ENCODE peak calls at places on chromosomes 16 and 17, in seven cellular contexts. One of them, this sample, is unnamed.

GRCh38 chr17:62670202-62670821 is 42.8 kb downstream of the MRC2 start:
- DNase-seq in Calu3: no peak
- DNase-seq in cardiac muscle cell: peak
- DNase-seq in omental fat pad: no peak
- DNase-seq in CD8-positive, alpha-beta T cell: no peak
- DNase-seq in endothelial cell of umbilical vein: no peak
- DNase-seq in progenitor cell of endocrine pancreas: no peak
- DNase-seq in this sample: peak

GRCh38 chr17:4448197-4448980 is 14.6 kb downstream of the SPNS3 start:
- DNase-seq in Calu3: no peak
- DNase-seq in cardiac muscle cell: no peak
- DNase-seq in omental fat pad: no peak
- DNase-seq in CD8-positive, alpha-beta T cell: no peak
- DNase-seq in endothelial cell of umbilical vein: no peak
- DNase-seq in progenitor cell of endocrine pancreas: no peak
- DNase-seq in this sample: no peak

GRCh38 chr16:15553313-15554088 is 89.5 kb downstream of the MARF1 start:
- DNase-seq in Calu3: no peak
- DNase-seq in cardiac muscle cell: no peak
- DNase-seq in omental fat pad: no peak
- DNase-seq in CD8-positive, alpha-beta T cell: no peak
- DNase-seq in endothelial cell of umbilical vein: no peak
- DNase-seq in progenitor cell of endocrine pancreas: no peak
- DNase-seq in this sample: no peak

GRCh38 chr16:88783391-88784073 is 1.5 kb downstream of the PIEZO1 start:
- DNase-seq in Calu3: no peak
- DNase-seq in cardiac muscle cell: no peak
- DNase-seq in omental fat pad: no peak
- DNase-seq in CD8-positive, alpha-beta T cell: no peak
- DNase-seq in endothelial cell of umbilical vein: peak
- DNase-seq in progenitor cell of endocrine pancreas: no peak
- DNase-seq in this sample: no peak

GRCh38 chr17:45924332-45924820 is 30.0 kb downstream of the MAPT start:
- DNase-seq in Calu3: no peak
- DNase-seq in cardiac muscle cell: no peak
- DNase-seq in omental fat pad: no peak
- DNase-seq in CD8-positive, alpha-beta T cell: no peak
- DNase-seq in endothelial cell of umbilical vein: no peak
- DNase-seq in progenitor cell of endocrine pancreas: no peak
- DNase-seq in this sample: no peak

GRCh38 chr17:17579691-17580090 is 11.8 kb downstream of the PEMT start:
- DNase-seq in Calu3: no peak
- DNase-seq in cardiac muscle cell: no peak
- DNase-seq in omental fat pad: no peak
- DNase-seq in CD8-positive, alpha-beta T cell: no peak
- DNase-seq in endothelial cell of umbilical vein: no peak
- DNase-seq in progenitor cell of endocrine pancreas: no peak
- DNase-seq in this sample: no peak

GRCh38 chr17:31857920-31858646 is 961 bp downstream of the COPRS start:
- DNase-seq in Calu3: no peak
- DNase-seq in cardiac muscle cell: peak
- DNase-seq in omental fat pad: no peak
- DNase-seq in CD8-positive, alpha-beta T cell: no peak
- DNase-seq in endothelial cell of umbilical vein: no peak
- DNase-seq in progenitor cell of endocrine pancreas: no peak
- DNase-seq in this sample: no peak

GRCh38 chr17:75876938-75877751 is 1.2 kb downstream of the TRIM47 start:
- DNase-seq in Calu3: peak
- DNase-seq in cardiac muscle cell: no peak
- DNase-seq in omental fat pad: peak
- DNase-seq in CD8-positive, alpha-beta T cell: no peak
- DNase-seq in endothelial cell of umbilical vein: peak
- DNase-seq in progenitor cell of endocrine pancreas: no peak
- DNase-seq in this sample: peak

GRCh38 chr17:61618950-61619349 is 27.9 kb upstream of the NACA2 start:
- DNase-seq in Calu3: no peak
- DNase-seq in cardiac muscle cell: no peak
- DNase-seq in omental fat pad: no peak
- DNase-seq in CD8-positive, alpha-beta T cell: no peak
- DNase-seq in endothelial cell of umbilical vein: no peak
- DNase-seq in progenitor cell of endocrine pancreas: no peak
- DNase-seq in this sample: no peak

GRCh38 chr16:34743115-34743514 is 1283.7 kb downstream of the TP53TG3F start:
- DNase-seq in Calu3: no peak
- DNase-seq in cardiac muscle cell: no peak
- DNase-seq in omental fat pad: no peak
- DNase-seq in CD8-positive, alpha-beta T cell: no peak
- DNase-seq in endothelial cell of umbilical vein: no peak
- DNase-seq in progenitor cell of endocrine pancreas: no peak
- DNase-seq in this sample: no peak

GRCh38 chr16:55701442-55702319 is 45.9 kb downstream of the SLC6A2 start:
- DNase-seq in Calu3: peak
- DNase-seq in cardiac muscle cell: peak
- DNase-seq in omental fat pad: no peak
- DNase-seq in CD8-positive, alpha-beta T cell: no peak
- DNase-seq in endothelial cell of umbilical vein: peak
- DNase-seq in progenitor cell of endocrine pancreas: peak
- DNase-seq in this sample: peak

GRCh38 chr17:48011405-48012150 is 26.0 kb downstream of the COPZ2 start:
- DNase-seq in Calu3: peak
- DNase-seq in cardiac muscle cell: peak
- DNase-seq in omental fat pad: no peak
- DNase-seq in CD8-positive, alpha-beta T cell: no peak
- DNase-seq in endothelial cell of umbilical vein: peak
- DNase-seq in progenitor cell of endocrine pancreas: no peak
- DNase-seq in this sample: peak

GRCh38 chr17:56548661-56549060 is 44.8 kb upstream of the NOG start:
- DNase-seq in Calu3: no peak
- DNase-seq in cardiac muscle cell: no peak
- DNase-seq in omental fat pad: no peak
- DNase-seq in CD8-positive, alpha-beta T cell: no peak
- DNase-seq in endothelial cell of umbilical vein: no peak
- DNase-seq in progenitor cell of endocrine pancreas: no peak
- DNase-seq in this sample: no peak

GRCh38 chr17:57406131-57406980 is 150.0 kb downstream of the MSI2 start:
- DNase-seq in Calu3: no peak
- DNase-seq in cardiac muscle cell: peak
- DNase-seq in omental fat pad: no peak
- DNase-seq in CD8-positive, alpha-beta T cell: no peak
- DNase-seq in endothelial cell of umbilical vein: no peak
- DNase-seq in progenitor cell of endocrine pancreas: no peak
- DNase-seq in this sample: peak

GRCh38 chr17:45667591-45668171 is 116.4 kb upstream of the CRHR1 start:
- DNase-seq in Calu3: no peak
- DNase-seq in cardiac muscle cell: no peak
- DNase-seq in omental fat pad: no peak
- DNase-seq in CD8-positive, alpha-beta T cell: no peak
- DNase-seq in endothelial cell of umbilical vein: no peak
- DNase-seq in progenitor cell of endocrine pancreas: no peak
- DNase-seq in this sample: no peak

GRCh38 chr17:26774291-26775218 is 519.4 kb upstream of the WSB1 start:
- DNase-seq in Calu3: no peak
- DNase-seq in cardiac muscle cell: no peak
- DNase-seq in omental fat pad: no peak
- DNase-seq in CD8-positive, alpha-beta T cell: no peak
- DNase-seq in endothelial cell of umbilical vein: no peak
- DNase-seq in progenitor cell of endocrine pancreas: no peak
- DNase-seq in this sample: no peak

GRCh38 chr16:1941162-1941923 is 1.7 kb downstream of the MSRB1 start:
- DNase-seq in Calu3: no peak
- DNase-seq in cardiac muscle cell: no peak
- DNase-seq in omental fat pad: no peak
- DNase-seq in CD8-positive, alpha-beta T cell: no peak
- DNase-seq in endothelial cell of umbilical vein: no peak
- DNase-seq in progenitor cell of endocrine pancreas: no peak
- DNase-seq in this sample: peak

GRCh38 chr17:64255764-64256163 is 7.3 kb downstream of the TEX2 start:
- DNase-seq in Calu3: no peak
- DNase-seq in cardiac muscle cell: no peak
- DNase-seq in omental fat pad: no peak
- DNase-seq in CD8-positive, alpha-beta T cell: no peak
- DNase-seq in endothelial cell of umbilical vein: no peak
- DNase-seq in progenitor cell of endocrine pancreas: no peak
- DNase-seq in this sample: no peak

GRCh38 chr17:41910701-41911391 is 7.9 kb downstream of the ACLY start:
- DNase-seq in Calu3: no peak
- DNase-seq in cardiac muscle cell: no peak
- DNase-seq in omental fat pad: no peak
- DNase-seq in CD8-positive, alpha-beta T cell: no peak
- DNase-seq in endothelial cell of umbilical vein: no peak
- DNase-seq in progenitor cell of endocrine pancreas: no peak
- DNase-seq in this sample: no peak

GRCh38 chr17:41915020-41915419 is 3.7 kb downstream of the ACLY start:
- DNase-seq in Calu3: no peak
- DNase-seq in cardiac muscle cell: no peak
- DNase-seq in omental fat pad: no peak
- DNase-seq in CD8-positive, alpha-beta T cell: no peak
- DNase-seq in endothelial cell of umbilical vein: no peak
- DNase-seq in progenitor cell of endocrine pancreas: no peak
- DNase-seq in this sample: no peak

GRCh38 chr17:41914358-41914766 is 4.4 kb downstream of the ACLY start:
- DNase-seq in Calu3: no peak
- DNase-seq in cardiac muscle cell: no peak
- DNase-seq in omental fat pad: no peak
- DNase-seq in CD8-positive, alpha-beta T cell: no peak
- DNase-seq in endothelial cell of umbilical vein: no peak
- DNase-seq in progenitor cell of endocrine pancreas: no peak
- DNase-seq in this sample: peak

GRCh38 chr17:41913798-41914197 is 5.0 kb downstream of the ACLY start:
- DNase-seq in Calu3: no peak
- DNase-seq in cardiac muscle cell: no peak
- DNase-seq in omental fat pad: no peak
- DNase-seq in CD8-positive, alpha-beta T cell: no peak
- DNase-seq in endothelial cell of umbilical vein: no peak
- DNase-seq in progenitor cell of endocrine pancreas: no peak
- DNase-seq in this sample: no peak

DNA sequence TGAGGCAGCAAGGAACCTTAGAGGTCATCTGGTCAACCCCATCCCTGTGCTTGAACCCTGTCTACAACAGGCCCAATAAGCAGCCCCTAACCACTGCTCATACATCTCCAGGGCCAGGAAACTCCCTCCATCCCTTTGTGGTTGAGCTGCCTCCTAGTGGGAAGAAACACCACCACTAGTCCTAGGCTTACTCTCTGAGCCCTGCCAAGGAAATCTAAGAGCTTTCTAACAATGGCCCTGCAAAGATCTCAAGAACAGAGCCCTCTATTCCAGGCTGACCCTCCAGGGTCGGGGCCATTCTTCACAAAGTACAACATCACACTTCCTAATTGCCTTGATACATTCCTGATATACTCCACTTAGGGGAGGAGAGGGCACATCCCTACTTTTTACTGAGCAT is 5.8 kb downstream of the ACLY start:
- DNase-seq in Calu3: no peak
- DNase-seq in cardiac muscle cell: no peak
- DNase-seq in omental fat pad: no peak
- DNase-seq in CD8-positive, alpha-beta T cell: no peak
- DNase-seq in endothelial cell of umbilical vein: no peak
- DNase-seq in progenitor cell of endocrine pancreas: no peak
- DNase-seq in this sample: no peak
- TF ChIP-seq CTCF in Calu3: no peak
- TF ChIP-seq CTCF in cardiac muscle cell: peak
- TF ChIP-seq CTCF in omental fat pad: no peak
- TF ChIP-seq CTCF in CD8-positive, alpha-beta T cell: no peak
- TF ChIP-seq CTCF in endothelial cell of umbilical vein: no peak
- TF ChIP-seq CTCF in progenitor cell of endocrine pancreas: no peak
- TF ChIP-seq CTCF in this sample: no peak

DNA sequence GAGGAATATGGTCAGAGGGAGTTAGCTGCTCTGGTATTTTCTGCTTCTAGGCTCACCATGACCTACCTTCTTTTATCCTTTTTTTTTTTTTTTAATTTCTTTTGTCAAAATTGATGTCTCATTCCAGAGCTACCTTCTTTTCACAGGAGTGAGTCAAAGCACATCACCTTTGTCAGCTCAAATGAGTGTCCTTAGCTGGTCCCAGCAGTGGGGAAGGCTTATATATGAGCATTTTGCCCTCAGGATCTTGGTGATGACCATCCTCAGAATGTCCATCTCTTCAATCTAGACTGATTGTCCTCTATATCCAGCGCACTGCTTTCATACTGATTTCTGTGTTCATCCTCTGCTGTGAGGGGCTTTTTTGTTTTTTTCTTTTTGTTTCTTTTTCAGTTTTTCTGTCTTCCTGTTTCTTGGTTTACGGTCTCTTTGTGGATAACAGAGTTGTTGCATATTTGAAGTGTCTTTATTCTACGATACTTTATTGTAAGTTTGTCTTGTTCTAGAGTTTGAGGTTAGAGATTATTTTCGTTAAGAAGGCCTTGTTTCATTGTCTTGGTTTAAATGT is 24.9 kb downstream of the CBFB start:
- DNase-seq in Calu3: no peak
- DNase-seq in cardiac muscle cell: no peak
- DNase-seq in omental fat pad: no peak
- DNase-seq in CD8-positive, alpha-beta T cell: no peak
- DNase-seq in endothelial cell of umbilical vein: no peak
- DNase-seq in progenitor cell of endocrine pancreas: no peak
- DNase-seq in this sample: no peak
- TF ChIP-seq CTCF in Calu3: no peak
- TF ChIP-seq CTCF in cardiac muscle cell: no peak
- TF ChIP-seq CTCF in omental fat pad: no peak
- TF ChIP-seq CTCF in CD8-positive, alpha-beta T cell: no peak
- TF ChIP-seq CTCF in endothelial cell of umbilical vein: no peak
- TF ChIP-seq CTCF in progenitor cell of endocrine pancreas: no peak
- TF ChIP-seq CTCF in this sample: no peak

DNA sequence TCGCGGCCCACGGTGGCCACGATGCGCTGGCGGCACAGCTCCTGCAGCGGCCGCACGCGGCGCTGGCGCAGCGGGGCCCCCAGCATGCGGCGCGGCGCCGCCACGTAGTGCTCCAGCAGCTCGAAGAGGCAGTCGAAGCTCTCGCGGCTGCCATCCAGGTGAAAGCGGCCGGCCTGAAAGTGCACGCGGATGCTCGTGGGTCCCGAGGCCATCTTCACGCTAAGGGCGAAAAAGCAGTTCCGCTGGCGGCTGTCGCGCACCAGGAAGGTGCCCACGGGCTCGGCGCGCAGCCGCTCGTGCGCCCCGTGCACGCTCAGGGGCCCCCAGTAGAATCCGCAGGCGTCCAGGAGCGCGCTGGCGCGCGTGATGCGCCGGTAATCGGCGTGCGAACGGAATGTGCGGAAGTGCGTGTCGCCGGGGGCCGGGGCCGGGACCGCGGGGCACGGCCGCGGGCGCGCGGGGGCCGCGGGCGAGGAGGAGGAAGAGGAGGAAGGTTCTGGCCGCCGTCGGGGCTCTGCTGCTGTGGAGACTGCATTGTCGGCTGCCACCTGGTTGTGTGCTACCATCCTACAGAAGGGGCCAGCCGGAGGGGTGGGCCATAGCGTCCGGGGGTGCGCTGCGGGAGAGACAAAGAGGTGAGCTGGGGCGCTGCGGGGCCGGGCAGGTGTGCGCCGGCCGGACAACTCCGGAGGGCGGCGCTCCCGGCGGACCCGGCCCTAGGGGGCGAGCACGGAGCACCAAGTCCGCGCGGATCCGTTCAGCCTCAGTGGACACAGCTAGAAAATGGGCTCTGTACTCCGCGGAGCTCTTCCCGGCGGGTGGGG is 879 bp downstream of the SOCS1 start:
- DNase-seq in Calu3: peak
- DNase-seq in cardiac muscle cell: peak
- DNase-seq in omental fat pad: no peak
- DNase-seq in CD8-positive, alpha-beta T cell: peak
- DNase-seq in endothelial cell of umbilical vein: peak
- DNase-seq in progenitor cell of endocrine pancreas: peak
- DNase-seq in this sample: no peak
- TF ChIP-seq CTCF in Calu3: no peak
- TF ChIP-seq CTCF in cardiac muscle cell: peak
- TF ChIP-seq CTCF in omental fat pad: no peak
- TF ChIP-seq CTCF in CD8-positive, alpha-beta T cell: no peak
- TF ChIP-seq CTCF in endothelial cell of umbilical vein: peak
- TF ChIP-seq CTCF in progenitor cell of endocrine pancreas: peak
- TF ChIP-seq CTCF in this sample: no peak

GRCh38 chr16:85037050-85037410 is 9.4 kb downstream of the KIAA0513 start:
- DNase-seq in Calu3: peak
- DNase-seq in cardiac muscle cell: no peak
- DNase-seq in omental fat pad: peak
- DNase-seq in CD8-positive, alpha-beta T cell: no peak
- DNase-seq in endothelial cell of umbilical vein: peak
- DNase-seq in progenitor cell of endocrine pancreas: no peak
- DNase-seq in this sample: no peak
- TF ChIP-seq CTCF in Calu3: no peak
- TF ChIP-seq CTCF in cardiac muscle cell: no peak
- TF ChIP-seq CTCF in omental fat pad: no peak
- TF ChIP-seq CTCF in CD8-positive, alpha-beta T cell: no peak
- TF ChIP-seq CTCF in endothelial cell of umbilical vein: no peak
- TF ChIP-seq CTCF in progenitor cell of endocrine pancreas: no peak
- TF ChIP-seq CTCF in this sample: no peak